ENCODE peak calls at places on chromosomes 13 and 19, in four cellular contexts. L is GM12878, Q is H1, J is HepG2. N is an unnamed sample.

GRCh38 chr13:105410602-105411001 is 1124.9 kb downstream of the EFNB2 start:
- DNase-seq in L (no peak), Q (peak; percentile 92), J (peak; percentile 7), N (peak; percentile 21)

GRCh38 chr19:43316591-43317319 is 36.7 kb upstream of the CD177 start:
- DNase-seq in L (no peak), Q (peak; percentile 92), J (peak; percentile 56), N (peak; percentile 19)

GRCh38 chr19:1304197-1304924 is 18.7 kb downstream of the EFNA2 start:
- DNase-seq in L (no peak), Q (no peak), J (peak; percentile 81), N (no peak)

GRCh38 chr19:4980838-4981680 is 12.1 kb downstream of the KDM4B start:
- DNase-seq in L (no peak), Q (no peak), J (no peak), N (peak; percentile 27)

GRCh38 chr13:111575276-111575675 is 254.8 kb downstream of the TEX29 start:
- DNase-seq in L (no peak), Q (no peak), J (no peak), N (no peak)

GRCh38 chr13:74574964-74575728 is 440.9 kb upstream of the KLF12 start:
- DNase-seq in L (no peak), Q (no peak), J (no peak), N (no peak)

GRCh38 chr13:93539914-93540313 is 313.3 kb downstream of the GPC6 start:
- DNase-seq in L (no peak), Q (no peak), J (peak; percentile 53), N (no peak)

GRCh38 chr19:10104665-10105221 is 1.4 kb upstream of the PPAN start:
- DNase-seq in L (peak; percentile 100), Q (no peak), J (no peak), N (no peak)

GRCh38 chr13:112576768-112577167 is 11.2 kb downstream of the TUBGCP3 start:
- DNase-seq in L (no peak), Q (no peak), J (no peak), N (no peak)

GRCh38 chr13:112574476-112575294 is 13.3 kb downstream of the TUBGCP3 start:
- DNase-seq in L (no peak), Q (no peak), J (no peak), N (no peak)

GRCh38 chr13:112575295-112575622 is 12.7 kb downstream of the TUBGCP3 start:
- DNase-seq in L (no peak), Q (no peak), J (no peak), N (no peak)

GRCh38 chr13:112576191-112576590 is 11.8 kb downstream of the TUBGCP3 start:
- DNase-seq in L (no peak), Q (no peak), J (no peak), N (no peak)

GRCh38 chr13:112575680-112576079 is 12.3 kb downstream of the TUBGCP3 start:
- DNase-seq in L (no peak), Q (no peak), J (no peak), N (peak; percentile 38)
- TF ChIP-seq CBX5 in L (no peak), Q (no peak), J (no peak), N (no peak)

GRCh38 chr19:14475251-14476073 is at the start of gene PTGER1:
- DNase-seq in L (no peak), Q (peak; percentile 76), J (no peak), N (peak; percentile 67)
- TF ChIP-seq CBX5 in L (no peak), Q (no peak), J (no peak), N (no peak)

DNA sequence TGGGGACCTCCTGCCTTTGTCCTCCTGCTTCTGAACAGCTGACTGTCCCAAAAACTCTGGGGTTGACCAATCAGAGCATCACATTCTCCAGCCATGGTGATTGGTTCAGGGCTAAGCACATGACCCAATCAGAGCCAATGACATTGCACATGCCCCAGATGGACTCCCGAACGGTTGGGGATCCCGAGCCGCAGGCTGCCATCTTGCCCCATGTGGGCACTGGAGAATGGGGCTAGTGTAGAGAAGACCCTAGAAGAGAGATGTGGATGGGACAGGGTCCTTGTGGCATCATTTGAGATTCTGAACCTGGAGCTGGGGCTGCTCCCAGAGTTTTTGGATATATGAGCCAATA is 31.3 kb upstream of the PEPD start:
- DNase-seq in L (no peak), Q (no peak), J (no peak), N (no peak)
- TF ChIP-seq CBX5 in L (no peak), Q (no peak), J (no peak), N (no peak)

GRCh38 chr19:18939922-18940775 is 868 bp downstream of the HOMER3 start:
- DNase-seq in L (no peak), Q (peak; percentile 88), J (no peak), N (no peak)
- TF ChIP-seq CBX5 in L (no peak), Q (no peak), J (no peak), N (no peak)

DNA sequence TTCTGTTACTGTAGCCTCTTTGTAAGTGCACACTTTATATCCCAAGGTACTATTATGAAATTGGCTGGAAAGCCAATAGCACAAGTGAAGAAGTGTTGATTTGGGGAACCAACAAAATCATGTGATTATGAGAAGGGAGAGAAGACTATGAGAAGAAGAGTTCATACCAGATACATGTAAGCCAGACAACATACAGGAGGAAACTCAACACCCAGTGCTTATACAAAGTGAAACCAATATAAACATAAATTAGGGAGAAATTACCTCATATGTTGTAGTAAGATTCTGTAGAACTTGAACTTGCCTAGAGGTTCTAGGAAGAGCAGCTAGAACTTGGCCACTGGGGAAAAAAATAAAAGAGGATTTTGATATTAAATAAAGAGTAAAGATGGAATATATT is 17.4 kb downstream of the CPB2 start:
- DNase-seq in L (no peak), Q (no peak), J (no peak), N (no peak)
- TF ChIP-seq CBX5 in L (no peak), Q (no peak), J (no peak), N (no peak)

DNA sequence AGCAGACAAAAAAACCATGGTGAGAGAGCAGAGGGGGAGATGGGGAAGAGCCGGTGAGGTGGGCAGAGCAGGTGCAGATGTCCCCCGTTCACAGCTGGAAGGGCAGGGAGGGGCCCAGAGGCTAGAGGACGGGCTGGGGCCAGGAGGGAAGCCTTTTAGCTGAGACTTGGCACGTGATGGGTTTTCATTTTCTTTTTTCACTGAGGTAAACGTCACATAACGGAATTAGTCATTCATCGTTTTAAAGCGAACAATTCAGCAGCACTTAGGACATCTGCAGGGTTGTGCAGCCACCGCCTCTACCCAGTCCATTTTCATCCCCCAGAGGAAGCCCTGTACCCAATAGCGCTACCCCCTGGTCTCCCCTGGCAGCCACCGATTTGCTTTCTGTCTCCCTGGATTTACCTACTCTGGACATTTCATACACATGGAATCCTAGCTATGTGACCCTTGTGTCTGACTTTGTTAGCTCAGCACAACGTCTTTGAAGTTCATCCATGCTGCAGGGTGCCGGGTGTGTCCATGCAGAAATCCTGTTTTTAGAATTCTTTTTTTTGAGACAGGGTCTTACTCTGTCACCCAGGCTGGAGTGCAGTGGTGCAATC is 16.0 kb upstream of the EMC10 start:
- DNase-seq in L (peak; percentile 75), Q (no peak), J (peak; percentile 91), N (no peak)
- TF ChIP-seq CBX5 in L (no peak), Q (no peak), J (no peak), N (no peak)

DNA sequence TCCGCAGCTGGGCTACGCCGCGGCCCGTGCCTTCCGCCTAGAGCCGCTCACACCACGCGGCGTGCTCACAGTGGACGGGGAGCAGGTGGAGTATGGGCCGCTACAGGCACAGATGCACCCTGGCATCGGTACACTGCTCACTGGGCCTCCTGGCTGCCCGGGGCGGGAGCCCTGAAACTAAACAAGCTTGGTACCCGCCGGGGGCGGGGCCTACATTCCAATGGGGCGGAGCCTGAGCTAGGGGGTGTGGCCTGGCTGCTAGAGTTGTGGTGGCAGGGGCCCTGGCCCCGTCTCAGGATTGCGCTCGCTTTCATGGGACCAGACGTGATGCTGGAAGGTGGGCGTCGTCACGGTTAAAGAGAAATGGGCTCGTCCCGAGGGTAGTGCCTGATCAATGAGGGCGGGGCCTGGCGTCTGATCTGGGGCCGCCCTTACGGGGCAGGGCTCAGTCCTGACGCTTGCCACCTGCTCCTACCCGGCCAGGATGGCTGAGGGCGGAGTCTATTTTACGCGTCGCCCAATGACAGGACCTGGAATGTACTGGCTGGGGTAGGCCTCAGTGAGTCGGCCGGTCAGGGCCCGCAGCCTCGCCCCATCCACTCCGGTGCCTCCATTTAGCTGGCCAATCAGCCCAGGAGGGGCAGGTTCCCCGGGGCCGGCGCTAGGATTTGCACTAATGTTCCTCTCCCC is 7.4 kb downstream of the DBP start:
- DNase-seq in L (no peak), Q (peak; percentile 100), J (no peak), N (peak; percentile 54)
- TF ChIP-seq CBX5 in L (no peak), Q (no peak), J (no peak), N (no peak)

GRCh38 chr13:40344270-40345148 is 321.9 kb downstream of the FOXO1 start:
- DNase-seq in L (peak; percentile 7), Q (peak; percentile 13), J (peak; percentile 43), N (no peak)

GRCh38 chr13:40346592-40346991 is 319.8 kb downstream of the FOXO1 start:
- DNase-seq in L (no peak), Q (no peak), J (no peak), N (no peak)

GRCh38 chr13:40343550-40344269 is 322.7 kb downstream of the FOXO1 start:
- DNase-seq in L (no peak), Q (no peak), J (no peak), N (no peak)

GRCh38 chr13:40345149-40345514 is 321.3 kb downstream of the FOXO1 start:
- DNase-seq in L (no peak), Q (peak; percentile 39), J (no peak), N (no peak)

DNA sequence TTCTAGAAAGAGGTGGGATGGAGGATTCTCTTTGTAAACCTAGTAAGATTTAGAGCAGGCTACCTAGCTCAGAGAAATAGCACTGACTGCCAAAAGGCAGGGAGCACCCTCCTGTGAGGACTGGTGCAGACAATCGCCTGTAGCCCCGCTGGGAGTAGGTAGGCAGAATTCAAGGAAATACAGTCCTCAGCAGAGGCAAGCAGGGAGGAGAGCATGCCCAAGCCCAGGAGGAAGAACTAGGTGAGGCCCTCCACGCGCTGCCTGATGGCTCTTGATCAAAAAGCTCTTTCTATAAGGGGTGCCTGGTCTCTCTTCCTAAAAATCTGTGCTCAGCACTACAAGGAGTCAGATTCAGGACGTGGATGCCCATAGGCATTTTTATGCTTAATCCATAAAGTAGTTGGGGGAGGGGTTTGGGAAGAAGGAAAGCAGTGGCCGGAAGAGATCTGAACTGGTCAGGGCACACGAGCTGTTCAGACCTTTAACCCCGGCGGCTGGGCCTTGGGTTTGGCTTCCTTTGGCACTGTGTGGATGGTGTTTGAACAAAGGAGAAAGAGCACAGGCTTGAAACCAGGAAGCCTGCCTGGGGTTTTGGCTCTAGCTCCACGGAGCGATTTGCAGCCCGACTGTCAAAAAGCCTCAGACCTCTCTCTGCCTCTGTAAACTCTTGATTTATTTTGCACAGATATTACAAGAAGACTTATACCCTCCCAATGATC is 320.6 kb downstream of the FOXO1 start:
- DNase-seq in L (no peak), Q (peak; percentile 52), J (peak; percentile 79), N (no peak)
- TF ChIP-seq CBX5 in L (no peak), Q (no peak), J (no peak), N (no peak)